ENCODE peak calls at places on chromosomes 12 and 14, in six cellular contexts. C is bronchial epithelial cell, D is neural crest cell, J is tibial nerve, Y is uterus, L is left lung. H is an unnamed sample.

GRCh38 chr14:101810897-101811620 is 49.5 kb downstream of the PPP2R5C start:
- DNase-seq in C (peak), D (no peak), J (no peak), Y (no peak), L (no peak), H (peak)

GRCh38 chr12:62279058-62279457 is 18.9 kb downstream of the USP15 start:
- DNase-seq in C (peak), D (no peak), J (no peak), Y (no peak), L (no peak), H (no peak)

GRCh38 chr14:50038398-50039119 is 77.8 kb downstream of the VCPKMT start:
- DNase-seq in C (peak), D (no peak), J (no peak), Y (peak), L (no peak), H (peak)

GRCh38 chr14:21092147-21093011 is 6.1 kb downstream of the ZNF219 start:
- DNase-seq in C (peak), D (peak), J (peak), Y (peak), L (peak), H (peak)

GRCh38 chr12:26771861-26772260 is 61.1 kb downstream of the ITPR2 start:
- DNase-seq in C (no peak), D (no peak), J (no peak), Y (no peak), L (no peak), H (no peak)

GRCh38 chr14:75615200-75615599 is 36.8 kb downstream of the FLVCR2 start:
- DNase-seq in C (no peak), D (no peak), J (no peak), Y (no peak), L (peak), H (no peak)

GRCh38 chr12:22525426-22525825 is 18.9 kb downstream of the C2CD5 start:
- DNase-seq in C (peak), D (no peak), J (no peak), Y (no peak), L (no peak), H (peak)

GRCh38 chr12:93879476-93880376 is 202.6 kb downstream of the CRADD start:
- DNase-seq in C (no peak), D (no peak), J (no peak), Y (no peak), L (no peak), H (peak)

GRCh38 chr14:26870096-26870495 is 272.3 kb upstream of the NOVA1 start:
- DNase-seq in C (no peak), D (no peak), J (no peak), Y (no peak), L (no peak), H (no peak)

GRCh38 chr14:74478996-74479635 is 14.0 kb downstream of the NPC2 start:
- DNase-seq in C (peak), D (no peak), J (no peak), Y (no peak), L (no peak), H (peak)

GRCh38 chr14:102848830-102849521 is 71.7 kb downstream of the TRAF3 start:
- DNase-seq in C (no peak), D (no peak), J (no peak), Y (no peak), L (no peak), H (peak)

DNA sequence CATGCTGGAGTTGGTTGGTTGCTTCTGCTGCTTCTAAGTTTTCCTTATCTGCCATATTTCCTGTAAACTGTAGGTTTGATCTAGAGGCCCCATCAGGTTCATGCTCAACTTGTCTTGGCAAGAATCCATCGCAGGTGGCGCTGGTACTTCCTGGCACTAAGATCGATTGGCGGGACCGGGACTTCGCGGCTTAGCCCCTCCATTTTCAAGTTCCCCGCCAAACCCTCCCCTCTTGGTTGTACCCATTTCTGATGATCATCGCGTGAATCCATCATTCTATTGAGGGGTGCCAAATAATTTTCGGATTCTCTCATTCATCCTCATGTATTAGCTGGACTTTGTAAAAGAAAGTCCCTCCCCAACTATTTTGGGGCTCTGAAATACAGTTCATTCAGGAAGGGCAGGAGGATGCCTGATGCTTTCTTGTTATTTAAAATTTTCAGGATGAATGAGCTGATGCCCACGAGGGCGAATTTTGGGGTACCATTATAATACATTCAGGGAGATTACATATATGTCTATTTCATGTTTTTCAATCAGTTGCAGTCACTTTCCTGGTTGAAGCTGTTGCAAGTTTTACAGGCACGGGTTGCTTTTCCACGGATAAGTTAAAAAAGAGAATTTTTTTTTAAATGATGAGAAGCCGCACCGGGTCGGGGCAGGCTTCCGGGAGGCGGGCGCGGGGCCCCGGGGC is 424 bp upstream of the BRI3BP start:
- DNase-seq in C (peak), D (peak), J (no peak), Y (no peak), L (peak), H (peak)
- TF ChIP-seq CTCF in C (peak), D (peak), J (no peak), Y (no peak), L (no peak), H (no peak)

DNA sequence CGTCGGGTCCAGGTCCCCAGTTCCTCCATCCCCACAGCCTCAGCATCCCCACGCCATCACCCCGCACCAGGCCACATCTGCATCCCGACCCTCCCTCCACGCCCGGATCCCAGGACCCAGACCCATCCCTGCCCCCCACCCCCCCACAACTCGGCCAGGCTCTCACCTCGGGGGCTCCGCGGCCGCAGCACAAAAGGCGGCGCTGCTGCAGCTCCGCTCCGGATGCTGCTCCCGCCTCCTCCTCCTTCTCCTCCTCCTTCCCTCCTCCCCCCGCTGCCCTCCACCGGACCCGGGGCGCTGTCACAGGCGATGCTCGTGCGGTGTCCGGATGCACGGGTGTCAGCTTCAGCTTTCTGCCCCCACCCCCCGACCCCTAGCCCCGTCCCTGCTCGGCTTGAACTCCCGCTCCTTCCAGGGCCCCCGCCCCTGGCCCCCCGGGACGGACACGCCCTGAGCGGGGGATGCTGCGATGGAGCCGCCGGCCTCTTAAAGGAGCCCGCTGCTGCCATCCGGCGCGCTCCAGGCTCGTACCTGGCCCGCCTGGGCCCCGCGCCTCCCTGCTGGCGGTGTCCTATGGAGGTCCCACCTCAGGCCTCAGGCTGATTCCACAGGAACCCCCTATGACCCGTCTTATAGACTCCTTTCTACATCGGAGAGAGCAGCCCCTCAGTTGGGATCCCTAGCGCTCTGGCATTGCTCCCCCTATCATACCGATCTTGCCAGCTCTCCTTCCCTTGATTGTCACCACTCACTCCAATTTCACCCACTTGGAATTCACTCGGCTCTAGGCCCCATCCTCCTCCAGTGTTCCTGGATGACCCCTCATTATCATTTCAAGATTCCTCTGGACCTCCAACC is at the start of gene MAP3K12:
- DNase-seq in C (no peak), D (peak), J (peak), Y (peak), L (peak), H (peak)
- TF ChIP-seq CTCF in C (no peak), D (no peak), J (peak), Y (no peak), L (no peak), H (no peak)

DNA sequence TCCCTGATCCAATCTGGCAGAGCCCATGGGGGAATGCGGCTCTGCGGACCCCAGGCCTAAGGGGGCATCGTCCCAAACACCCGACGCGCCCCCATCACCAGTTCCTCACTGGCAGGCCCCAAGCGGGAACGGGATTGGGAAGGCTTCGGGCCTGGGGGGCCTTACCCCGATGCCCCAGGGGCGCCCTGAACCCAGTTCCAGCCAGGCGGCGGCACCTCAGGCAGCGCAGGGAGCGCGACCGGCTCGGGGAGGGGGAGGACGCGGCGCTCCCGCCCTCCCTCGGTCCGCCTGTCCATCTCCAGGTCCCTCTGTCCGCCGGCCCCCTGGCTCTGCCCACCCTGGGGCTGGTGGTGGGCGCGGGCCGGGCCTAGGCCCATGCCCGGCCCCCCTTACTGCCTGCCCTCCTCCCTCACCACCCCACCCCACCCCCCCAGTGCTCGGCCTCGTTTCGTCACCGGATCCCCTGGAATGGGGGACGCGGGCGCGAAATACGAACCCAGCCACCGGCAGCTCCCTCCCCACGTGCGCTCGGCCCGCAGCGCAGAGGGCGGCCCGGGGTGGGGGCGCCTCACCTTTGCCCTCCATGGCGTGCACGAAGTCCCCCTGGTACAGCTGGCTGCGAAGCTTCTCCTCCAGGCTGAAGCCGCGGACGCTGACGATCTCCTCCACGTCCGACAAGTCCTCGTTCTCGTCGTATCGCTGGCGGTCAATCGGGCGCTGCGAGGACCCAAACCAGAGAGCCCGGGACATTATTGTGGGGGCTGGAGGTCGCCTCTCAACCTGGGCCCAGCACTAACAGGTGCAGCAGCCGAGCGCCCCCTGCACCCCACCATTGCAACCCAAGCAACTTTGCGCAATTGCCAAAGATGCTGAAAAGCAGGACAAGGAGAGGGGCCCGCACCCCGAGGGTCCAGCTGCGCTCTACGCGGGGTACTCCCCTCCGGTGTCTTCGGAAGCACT is 2.3 kb downstream of the KDM2B start:
- DNase-seq in C (no peak), D (peak), J (no peak), Y (peak), L (peak), H (no peak)
- TF ChIP-seq CTCF in C (no peak), D (no peak), J (no peak), Y (no peak), L (no peak), H (no peak)

DNA sequence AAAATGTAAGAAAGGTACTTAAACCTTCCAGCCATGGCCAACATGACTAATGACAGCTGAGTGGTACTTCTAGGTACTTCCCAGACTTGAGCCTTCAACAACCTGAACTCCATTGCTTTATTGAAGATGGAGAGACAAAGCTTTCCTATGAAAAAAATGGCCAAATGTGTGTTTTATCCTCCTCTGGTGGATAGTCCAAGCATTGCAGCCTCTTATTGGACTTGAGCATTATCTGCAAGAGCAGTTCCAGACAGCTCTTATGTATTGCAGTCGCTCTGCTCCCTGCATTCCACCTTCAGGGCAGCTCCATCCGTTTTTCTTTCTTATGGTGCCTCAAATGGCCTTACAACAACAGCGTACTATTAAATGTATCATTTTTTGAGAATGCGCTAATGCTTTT is 588.2 kb downstream of the NRXN3 start:
- DNase-seq in C (peak), D (peak), J (no peak), Y (no peak), L (no peak), H (no peak)
- TF ChIP-seq CTCF in C (peak), D (peak), J (no peak), Y (no peak), L (peak), H (peak)

GRCh38 chr12:108099085-108099484 is 30.0 kb upstream of the WSCD2 start:
- DNase-seq in C (peak), D (no peak), J (no peak), Y (no peak), L (no peak), H (no peak)
- TF ChIP-seq CTCF in C (peak), D (peak), J (no peak), Y (peak), L (no peak), H (no peak)

DNA sequence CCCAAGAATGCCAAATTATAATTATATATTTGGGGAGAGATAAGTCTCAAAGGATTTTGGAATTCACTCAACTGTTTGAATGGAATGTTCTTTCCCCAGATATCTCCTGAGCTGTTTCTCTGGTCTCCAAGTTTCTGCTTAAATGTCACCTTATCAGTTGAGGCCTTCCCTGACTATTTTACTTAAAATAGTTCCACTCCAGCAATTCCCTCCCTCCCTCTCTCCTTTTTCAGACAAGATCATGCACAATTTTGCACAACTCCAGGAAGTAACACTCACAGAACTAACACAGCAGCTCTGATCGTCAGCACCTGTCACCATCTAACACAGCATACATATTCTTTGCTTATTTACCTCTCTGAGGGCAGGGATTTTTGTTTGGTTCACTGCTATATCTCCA is 12.5 kb downstream of the BTG1 start:
- DNase-seq in C (no peak), D (no peak), J (no peak), Y (no peak), L (no peak), H (no peak)
- TF ChIP-seq CTCF in C (no peak), D (no peak), J (no peak), Y (no peak), L (no peak), H (no peak)

GRCh38 chr14:94305620-94306019 is 12.6 kb upstream of the SERPINA10 start:
- DNase-seq in C (no peak), D (no peak), J (no peak), Y (no peak), L (no peak), H (no peak)

GRCh38 chr14:94310248-94310647 is 12.9 kb downstream of the SERPINA6 start:
- DNase-seq in C (no peak), D (no peak), J (no peak), Y (no peak), L (no peak), H (no peak)

GRCh38 chr14:94306047-94306978 is 13.2 kb upstream of the SERPINA10 start:
- DNase-seq in C (no peak), D (no peak), J (no peak), Y (no peak), L (no peak), H (no peak)

GRCh38 chr14:94309721-94310120 is 13.4 kb downstream of the SERPINA6 start:
- DNase-seq in C (no peak), D (no peak), J (no peak), Y (no peak), L (no peak), H (no peak)

DNA sequence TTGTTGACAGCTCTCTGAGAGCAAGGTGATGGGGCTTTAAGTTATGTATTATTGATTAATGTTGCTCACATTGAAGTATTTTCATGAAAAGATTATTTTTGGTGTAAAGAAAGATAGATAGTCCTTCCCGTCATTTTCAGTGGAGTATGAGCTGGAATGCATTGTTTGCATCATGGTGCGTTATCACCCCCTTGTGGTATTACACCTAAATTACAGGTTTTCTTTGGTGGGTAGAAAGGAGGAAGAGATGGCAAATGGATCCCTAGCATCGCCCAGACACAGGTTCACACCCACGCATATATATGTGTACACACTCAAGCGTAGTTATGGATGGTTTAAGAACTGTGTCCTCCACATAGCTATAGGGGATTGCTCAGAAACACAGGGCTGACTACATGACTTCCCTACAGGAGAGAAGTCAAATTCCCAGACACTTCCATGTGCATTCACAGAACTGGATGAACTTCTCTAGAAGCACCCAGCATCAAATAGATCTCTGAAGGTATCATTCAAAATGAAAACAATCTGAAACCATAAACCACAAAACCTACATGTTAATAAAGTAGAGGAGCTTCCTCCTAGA is 14.4 kb upstream of the SERPINA10 start:
- DNase-seq in C (peak), D (no peak), J (no peak), Y (no peak), L (no peak), H (no peak)
- TF ChIP-seq CTCF in C (peak), D (peak), J (no peak), Y (no peak), L (no peak), H (no peak)

GRCh38 chr12:106139422-106140141 is 828 bp upstream of the NUAK1 start:
- DNase-seq in C (no peak), D (peak), J (peak), Y (peak), L (peak), H (peak)
- TF ChIP-seq CTCF in C (no peak), D (no peak), J (no peak), Y (no peak), L (no peak), H (no peak)

H was measured in foreskin fibroblast.